ENCODE peak calls at places on chromosomes 5 and 9, in eight cellular contexts. E, G, T, L, Z, N, A and M are unnamed samples.

GRCh38 chr5:4208996-4209395 is 613.4 kb downstream of the IRX1 start:
- DNase-seq in Z (no peak), E (no peak), G (no peak), L (no peak), T (no peak), N (no peak), A (no peak), M (no peak)

GRCh38 chr9:631596-631995 is 209.9 kb upstream of the DMRT1 start:
- DNase-seq in A (no peak), L (no peak), T (no peak), E (no peak), N (no peak), G (peak), Z (no peak), M (no peak)

GRCh38 chr9:137967280-137967943 is 89.8 kb downstream of the CACNA1B start:
- DNase-seq in L (no peak), G (no peak), A (no peak), T (no peak), E (no peak), N (no peak), Z (no peak), M (no peak)

GRCh38 chr5:171419663-171420428 is 399 bp downstream of the FGF18 start:
- DNase-seq in T (no peak), A (peak), G (no peak), E (peak), L (peak), N (peak), Z (no peak), M (peak)

GRCh38 chr9:76537150-76537646 is 78.2 kb downstream of the GCNT1 start:
- DNase-seq in Z (no peak), E (peak), G (no peak), N (no peak), A (peak), L (no peak), T (no peak), M (no peak)

GRCh38 chr5:33409435-33410146 is 31.2 kb upstream of the TARS1 start:
- DNase-seq in E (peak), G (no peak), Z (no peak), N (no peak), A (peak), T (no peak), L (no peak), M (peak)

GRCh38 chr5:112317866-112318265 is 101.2 kb downstream of the EPB41L4A start:
- DNase-seq in G (no peak), N (no peak), A (no peak), E (no peak), Z (no peak), L (no peak), T (no peak), M (no peak)

GRCh38 chr5:61910771-61911170 is 395.2 kb upstream of the KIF2A start:
- DNase-seq in L (no peak), G (peak), T (no peak), E (no peak), Z (no peak), N (no peak), A (no peak), M (no peak)

GRCh38 chr9:8649807-8650206 is 850.2 kb upstream of the DMAC1 start:
- DNase-seq in E (no peak), G (no peak), T (no peak), L (no peak), Z (no peak), N (no peak), A (no peak), M (no peak)

GRCh38 chr5:15499528-15500325 is at the start of gene FBXL7:
- DNase-seq in L (peak), N (peak), Z (peak), G (no peak), T (peak), E (peak), A (peak), M (peak)
- H3K4me3 ChIP-seq in L (peak), N (peak), Z (peak), G (peak), T (peak), E (peak), A (peak), M (peak)

GRCh38 chr5:14185336-14186131 is 42.4 kb downstream of the TRIO start:
- DNase-seq in N (no peak), L (no peak), E (peak), A (peak), G (no peak), Z (no peak), T (no peak), M (peak)

GRCh38 chr5:14188778-14189177 is 45.6 kb downstream of the TRIO start:
- DNase-seq in A (no peak), G (no peak), E (no peak), Z (no peak), T (no peak), L (no peak), N (no peak), M (no peak)

GRCh38 chr5:14186132-14186830 is 43.1 kb downstream of the TRIO start:
- DNase-seq in E (peak), T (no peak), G (no peak), L (no peak), A (peak), Z (no peak), N (no peak), M (peak)

GRCh38 chr5:14187660-14188059 is 44.5 kb downstream of the TRIO start:
- DNase-seq in T (no peak), Z (no peak), E (peak), A (peak), N (no peak), L (no peak), G (no peak), M (peak)

GRCh38 chr5:14187157-14187556 is 44.0 kb downstream of the TRIO start:
- DNase-seq in T (no peak), N (no peak), G (no peak), A (no peak), Z (no peak), E (no peak), L (no peak), M (no peak)
- H3K4me3 ChIP-seq in T (no peak), N (no peak), G (peak), A (no peak), Z (no peak), E (no peak), L (no peak), M (no peak)

GRCh38 chr9:126626117-126627022 is 12.6 kb downstream of the LMX1B start:
- DNase-seq in L (no peak), G (no peak), T (no peak), N (no peak), A (no peak), E (no peak), Z (no peak), M (no peak)

GRCh38 chr9:126624453-126624872 is 10.7 kb downstream of the LMX1B start:
- DNase-seq in L (no peak), Z (no peak), A (no peak), T (no peak), N (no peak), G (no peak), E (no peak), M (no peak)

GRCh38 chr9:126625329-126626116 is 11.8 kb downstream of the LMX1B start:
- DNase-seq in N (peak), L (no peak), T (no peak), E (no peak), G (no peak), Z (no peak), A (no peak), M (no peak)

GRCh38 chr9:126623667-126624452 is 10.1 kb downstream of the LMX1B start:
- DNase-seq in E (no peak), Z (no peak), A (no peak), T (no peak), N (no peak), L (no peak), G (no peak), M (no peak)

DNA sequence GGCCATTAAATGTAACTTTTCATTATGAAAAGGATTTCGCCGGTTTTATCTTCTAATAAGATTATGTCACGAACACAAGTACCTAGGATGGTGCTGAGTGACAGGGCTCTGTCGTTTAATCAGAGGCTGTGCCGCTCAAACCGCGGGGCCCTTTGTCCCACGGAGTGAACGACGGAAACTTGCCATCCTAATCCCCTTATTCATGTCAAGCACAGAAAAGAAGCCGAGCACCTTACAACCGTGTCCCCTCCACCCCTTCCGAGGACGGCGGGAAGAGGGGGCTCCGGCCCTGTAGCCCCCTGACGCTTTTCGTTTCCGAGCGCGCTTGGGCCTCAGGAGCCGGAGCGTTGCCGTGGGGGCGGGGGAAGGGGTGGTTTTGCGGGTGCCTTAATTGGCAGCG is 11.2 kb downstream of the LMX1B start:
- DNase-seq in N (no peak), G (no peak), E (no peak), Z (no peak), T (no peak), L (no peak), A (no peak), M (no peak)
- H3K4me3 ChIP-seq in N (peak), G (no peak), E (no peak), Z (no peak), T (no peak), L (no peak), A (no peak), M (no peak)

GRCh38 chr9:94801242-94801641 is 74.7 kb downstream of the AOPEP start:
- DNase-seq in N (peak), Z (no peak), E (no peak), L (no peak), G (no peak), A (no peak), T (no peak), M (no peak)

GRCh38 chr9:94801685-94802084 is 75.2 kb downstream of the AOPEP start:
- DNase-seq in E (no peak), A (peak), L (no peak), G (no peak), N (no peak), T (no peak), Z (no peak), M (no peak)

GRCh38 chr9:94798668-94799067 is 72.2 kb downstream of the AOPEP start:
- DNase-seq in L (no peak), A (no peak), T (no peak), N (no peak), E (no peak), Z (no peak), G (no peak), M (no peak)

GRCh38 chr9:94799578-94800264 is 73.2 kb downstream of the AOPEP start:
- DNase-seq in Z (no peak), G (no peak), T (no peak), N (no peak), E (peak), L (no peak), A (peak), M (peak)

DNA sequence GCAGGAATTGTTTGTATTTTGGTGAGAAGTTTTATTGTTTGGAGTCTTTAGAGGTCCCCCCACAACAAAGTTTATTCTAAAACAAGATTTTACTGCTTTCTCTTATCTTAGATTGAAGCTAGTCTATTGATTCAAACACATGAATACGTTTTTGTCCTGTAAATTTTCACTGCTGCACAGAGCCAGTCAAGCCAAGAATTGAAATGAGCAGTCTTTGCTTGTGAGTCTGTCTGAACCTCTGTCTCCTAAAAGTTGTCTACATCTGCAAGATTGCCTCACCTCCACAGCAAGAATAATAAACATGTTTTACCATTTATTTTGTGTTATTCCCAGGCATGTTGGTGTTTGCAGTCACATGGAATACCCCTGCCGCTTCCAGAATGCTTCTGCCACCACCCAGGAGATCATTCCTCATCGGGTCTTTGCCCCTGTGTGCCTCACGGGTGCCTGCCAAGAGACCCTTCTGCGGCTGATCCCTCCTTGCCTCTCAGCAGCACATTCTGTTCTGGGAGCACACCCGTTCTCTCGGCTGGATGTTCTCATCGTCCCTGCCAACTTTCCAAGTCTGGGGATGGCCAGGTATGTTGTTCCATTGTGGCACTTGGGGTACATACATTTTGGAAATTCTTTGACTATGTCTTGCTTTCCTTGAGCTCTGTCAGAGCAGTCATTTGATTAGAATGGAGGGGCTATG is 74.1 kb downstream of the AOPEP start:
- DNase-seq in G (no peak), N (no peak), L (no peak), T (no peak), E (no peak), Z (no peak), A (no peak), M (peak)
- H3K4me3 ChIP-seq in G (no peak), N (no peak), L (no peak), T (no peak), E (no peak), Z (no peak), A (no peak), M (no peak)

DNA sequence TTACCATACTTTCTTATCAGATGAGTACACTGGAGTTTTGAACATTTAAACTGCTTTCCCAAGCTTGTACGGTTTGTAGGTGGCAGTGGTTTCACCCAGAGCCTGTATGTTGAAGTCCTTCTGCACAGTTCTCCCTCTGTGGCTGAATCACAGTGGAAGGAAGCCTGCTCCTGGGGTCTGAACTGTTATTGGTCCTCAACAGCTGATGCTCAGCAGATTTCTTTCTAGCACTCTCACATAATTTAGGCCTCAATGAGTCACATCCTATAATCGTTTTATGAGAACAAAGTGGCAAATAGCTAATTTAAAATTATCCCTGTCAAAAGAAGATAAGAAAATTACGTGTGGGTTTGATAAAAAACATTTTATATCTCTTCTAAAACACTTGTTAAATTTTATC is 229.7 kb downstream of the TLE4 start:
- DNase-seq in Z (no peak), L (peak), E (no peak), T (no peak), G (no peak), A (no peak), N (no peak), M (no peak)
- H3K4me3 ChIP-seq in Z (no peak), L (no peak), E (no peak), T (no peak), G (no peak), A (no peak), N (no peak), M (no peak)

DNA sequence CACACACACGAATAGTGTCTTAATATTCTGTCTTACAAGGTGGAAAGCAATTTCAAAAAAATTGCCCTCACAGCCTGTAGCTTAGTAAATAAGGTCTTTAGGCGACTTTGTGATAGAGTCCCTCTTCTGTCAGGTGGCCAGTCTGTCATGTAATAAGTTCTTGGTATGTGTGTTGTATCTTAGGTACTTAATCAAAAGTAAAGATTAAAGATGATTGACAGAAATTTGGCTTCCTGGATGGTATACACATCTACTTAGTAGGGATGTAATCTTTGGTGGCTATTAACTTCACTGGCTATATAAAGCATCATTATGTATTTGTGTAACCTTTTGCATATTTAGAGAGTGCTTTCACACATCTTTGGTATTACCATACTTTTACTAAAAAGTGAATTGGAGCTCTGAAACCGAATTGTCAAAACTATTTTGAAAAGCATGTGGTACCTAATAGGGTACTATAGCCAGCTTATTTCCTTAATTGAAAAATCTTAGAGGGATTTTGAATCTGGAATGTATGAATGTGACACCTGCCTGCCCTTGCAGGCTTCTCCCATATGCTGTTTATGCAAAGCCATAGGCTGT is 3.4 kb downstream of the G3BP1 start:
- DNase-seq in L (no peak), Z (no peak), T (no peak), N (no peak), E (no peak), G (no peak), A (no peak), M (no peak)
- H3K4me3 ChIP-seq in L (peak), Z (no peak), T (no peak), N (no peak), E (peak), G (peak), A (no peak), M (no peak)

GRCh38 chr5:123098767-123099513 is 9.9 kb downstream of the PRDM6 start:
- DNase-seq in N (no peak), A (peak), Z (no peak), L (no peak), E (peak), G (no peak), T (no peak), M (no peak)
- H3K4me3 ChIP-seq in N (peak), A (peak), Z (no peak), L (peak), E (peak), G (no peak), T (no peak), M (peak)

GRCh38 chr5:141877478-141878185 is 578 bp downstream of the PCDH1 start:
- DNase-seq in L (no peak), A (no peak), Z (no peak), G (no peak), T (peak), E (no peak), N (no peak), M (no peak)
- H3K4me3 ChIP-seq in L (peak), A (peak), Z (peak), G (peak), T (peak), E (peak), N (peak), M (peak)